ENCODE peak calls at places on chromosomes 3 and 15, in seven cellular contexts. N is HCEC 1CT; D is Peyer's patch; W is RPMI7951; Z is PC-9; Y is stimulated activated CD8-positive, alpha-beta memory T cell treated with anti-CD3 and anti-CD28 coated beads, Interleukin-15, amount 100 ng/mL, for 24 hours; O is ELR. M is an unnamed sample.
A peak's percentile ranks its signal among the peaks of the same experiment; 100 is the strongest.

GRCh38 chr3:159245871-159246270 is 444.0 kb downstream of the MFSD1 start:
- DNase-seq in Y (no peak), Z (no peak), O (peak; percentile 43), N (peak; percentile 31), W (no peak), D (no peak), M (no peak)

GRCh38 chr15:93366387-93367100 is 277.5 kb upstream of the RGMA start:
- DNase-seq in N (no peak), Y (no peak), Z (no peak), D (no peak), W (no peak), O (no peak), M (no peak)

GRCh38 chr3:96209703-96210102 is 604.7 kb upstream of the EPHA6 start:
- DNase-seq in N (no peak), O (no peak), D (no peak), W (no peak), Y (no peak), Z (no peak), M (no peak)

GRCh38 chr3:77835916-77836315 is 796.0 kb downstream of the ROBO2 start:
- DNase-seq in N (no peak), Z (no peak), W (no peak), Y (no peak), O (no peak), D (no peak), M (peak; percentile 33)

GRCh38 chr15:67501177-67501835 is 19.6 kb upstream of the C15orf61 start:
- DNase-seq in D (no peak), O (peak; percentile 44), W (peak; percentile 51), N (peak; percentile 23), Z (no peak), Y (no peak), M (peak; percentile 26)

GRCh38 chr15:100565591-100565990 is 36.4 kb downstream of the LINS1 start:
- DNase-seq in Z (peak; percentile 87), W (no peak), D (no peak), O (no peak), N (no peak), Y (no peak), M (no peak)

GRCh38 chr15:69729167-69729748 is 276.6 kb downstream of the RPLP1 start:
- DNase-seq in O (peak; percentile 38), Z (no peak), N (no peak), Y (peak; percentile 62), D (peak; percentile 67), W (peak; percentile 37), M (peak; percentile 24)

GRCh38 chr3:106302451-106303221 is 433.8 kb upstream of the CBLB start:
- DNase-seq in W (no peak), N (no peak), Z (no peak), Y (no peak), O (no peak), D (no peak), M (no peak)

GRCh38 chr3:58369038-58369437 is 36.3 kb downstream of the PXK start:
- DNase-seq in W (no peak), Z (no peak), D (no peak), Y (no peak), N (no peak), O (no peak), M (no peak)

GRCh38 chr15:61169904-61170695 is 59.0 kb downstream of the RORA start:
- DNase-seq in Y (no peak), O (no peak), N (no peak), W (no peak), Z (no peak), D (no peak), M (no peak)